ENCODE peak calls at places on chromosomes 12 and 14, in nine cellular contexts. T is naive thymus-derived CD4-positive, alpha-beta T cell; Q is ovary; B is astrocyte of the cerebellum; X is aorta; D is HepG2; I is CD4-positive, alpha-beta memory T cell; A is fibroblast of pulmonary artery; L is fibroblast of lung. J is an unnamed sample.

GRCh38 chr14:29608861-29609260 is 318.8 kb downstream of the PRKD1 start:
- DNase-seq in T (no peak), Q (no peak), B (no peak), X (no peak), D (no peak), I (no peak), A (no peak), L (no peak), J (no peak)

GRCh38 chr12:13900718-13901117 is 80.7 kb downstream of the GRIN2B start:
- DNase-seq in T (no peak), Q (no peak), B (no peak), X (no peak), D (no peak), I (no peak), A (no peak), L (no peak), J (no peak)

GRCh38 chr12:93127582-93128331 is 198.7 kb upstream of the EEA1 start:
- DNase-seq in T (no peak), Q (peak), B (peak), X (peak), D (peak), I (no peak), A (peak), L (peak), J (peak)

GRCh38 chr14:56798447-56799326 is 11.6 kb downstream of the OTX2 start:
- DNase-seq in T (no peak), Q (no peak), B (no peak), X (no peak), D (no peak), I (no peak), A (no peak), L (no peak), J (no peak)

GRCh38 chr12:26648584-26648983 is 184.4 kb downstream of the ITPR2 start:
- DNase-seq in T (no peak), Q (no peak), B (peak), X (no peak), D (no peak), I (no peak), A (peak), L (peak), J (no peak)

GRCh38 chr12:122457627-122458026 is 35.2 kb upstream of the CLIP1 start:
- DNase-seq in T (no peak), Q (no peak), B (no peak), X (no peak), D (no peak), I (no peak), A (no peak), L (no peak), J (no peak)

GRCh38 chr14:103207404-103208072 is 84.3 kb downstream of the TNFAIP2 start:
- DNase-seq in T (no peak), Q (peak), B (no peak), X (peak), D (no peak), I (no peak), A (peak), L (no peak), J (no peak)

GRCh38 chr12:62604856-62605255 is 138.2 kb downstream of the MON2 start:
- DNase-seq in T (peak), Q (no peak), B (no peak), X (no peak), D (no peak), I (peak), A (peak), L (peak), J (no peak)

DNA sequence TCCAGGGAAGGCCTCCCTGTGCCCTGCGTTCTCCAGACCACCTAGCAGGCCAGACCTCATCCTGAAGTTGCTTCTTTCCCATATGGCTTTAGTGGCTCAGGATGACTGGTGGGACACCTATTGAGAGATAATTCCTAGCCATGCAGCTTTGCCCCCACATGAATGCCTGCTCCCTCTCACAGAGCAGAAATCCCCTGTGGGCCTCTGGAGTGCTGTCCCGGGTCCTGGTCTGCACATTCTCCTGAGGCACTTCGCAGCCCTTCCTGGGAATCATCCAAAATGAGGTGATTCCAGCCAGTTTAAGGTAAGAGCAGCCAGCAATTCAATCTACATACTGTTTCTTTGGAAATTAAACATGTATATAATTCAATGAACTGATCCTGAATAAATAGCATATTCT is 135.9 kb downstream of the GPR65 start:
- DNase-seq in T (no peak), Q (no peak), B (no peak), X (no peak), D (no peak), I (no peak), A (no peak), L (no peak), J (no peak)
- H3K4me3 ChIP-seq in T (no peak), Q (no peak), B (no peak), X (no peak), D (no peak), I (no peak), A (no peak), L (no peak), J (no peak)

GRCh38 chr12:633731-634130 is 29.5 kb downstream of the NINJ2 start:
- DNase-seq in T (no peak), Q (no peak), B (no peak), X (no peak), D (peak), I (no peak), A (no peak), L (no peak), J (no peak)

GRCh38 chr12:636632-637031 is 26.6 kb downstream of the NINJ2 start:
- DNase-seq in T (no peak), Q (no peak), B (no peak), X (no peak), D (no peak), I (no peak), A (no peak), L (no peak), J (no peak)

GRCh38 chr12:630656-631632 is 32.3 kb downstream of the NINJ2 start:
- DNase-seq in T (no peak), Q (no peak), B (no peak), X (no peak), D (no peak), I (no peak), A (no peak), L (no peak), J (peak)

GRCh38 chr12:627863-628805 is 35.1 kb downstream of the NINJ2 start:
- DNase-seq in T (no peak), Q (no peak), B (no peak), X (no peak), D (peak), I (no peak), A (no peak), L (no peak), J (no peak)

GRCh38 chr12:632102-632696 is 31.0 kb downstream of the NINJ2 start:
- DNase-seq in T (no peak), Q (no peak), B (peak), X (no peak), D (peak), I (no peak), A (peak), L (peak), J (no peak)
- H3K4me3 ChIP-seq in T (no peak), Q (no peak), B (no peak), X (no peak), D (peak), I (no peak), A (no peak), L (no peak), J (no peak)

GRCh38 chr14:22885975-22886374 is 3.0 kb downstream of the REM2 start:
- DNase-seq in T (no peak), Q (no peak), B (no peak), X (no peak), D (no peak), I (no peak), A (no peak), L (no peak), J (no peak)
- H3K4me3 ChIP-seq in T (peak), Q (peak), B (peak), X (no peak), D (no peak), I (no peak), A (peak), L (no peak), J (no peak)

GRCh38 chr12:120230974-120231315 is 30.0 kb upstream of the RPLP0 start:
- DNase-seq in T (no peak), Q (no peak), B (no peak), X (peak), D (no peak), I (no peak), A (no peak), L (no peak), J (no peak)

GRCh38 chr12:120231316-120232011 is 30.6 kb upstream of the RPLP0 start:
- DNase-seq in T (peak), Q (no peak), B (peak), X (peak), D (peak), I (peak), A (peak), L (peak), J (no peak)

GRCh38 chr12:120229583-120230325 is 28.8 kb upstream of the RPLP0 start:
- DNase-seq in T (no peak), Q (no peak), B (no peak), X (peak), D (no peak), I (no peak), A (peak), L (peak), J (no peak)

GRCh38 chr12:120229071-120229582 is 28.2 kb upstream of the RPLP0 start:
- DNase-seq in T (no peak), Q (no peak), B (no peak), X (peak), D (peak), I (no peak), A (no peak), L (no peak), J (no peak)

GRCh38 chr12:120230326-120230973 is 29.5 kb upstream of the RPLP0 start:
- DNase-seq in T (no peak), Q (peak), B (peak), X (peak), D (peak), I (no peak), A (peak), L (peak), J (no peak)
- H3K4me3 ChIP-seq in T (peak), Q (no peak), B (no peak), X (no peak), D (peak), I (peak), A (peak), L (no peak), J (no peak)